ENCODE peak calls at places on chromosome 14, in four cellular contexts. I is heart left ventricle; R is left lung; C is CD8-positive, alpha-beta T cell. H is an unnamed sample. For H3K4me1, the result is how much of the 10 kb centered on the place peaks cover.

GRCh38 chr14:20956376-20956976 is 1.2 kb downstream of the RNASE2 start:
- DNase-seq in R (no peak), I (no peak), C (no peak), H (no peak)

GRCh38 chr14:26128931-26129674 is 468.7 kb downstream of the NOVA1 start:
- DNase-seq in R (no peak), C (no peak), I (no peak), H (no peak)

GRCh38 chr14:37874429-37875109 is 279.1 kb downstream of the TTC6 start:
- DNase-seq in C (peak), I (peak), R (peak), H (no peak)

GRCh38 chr14:34629657-34630529 is at the start of gene SNX6:
- DNase-seq in C (peak), R (peak), I (peak), H (peak)

GRCh38 chr14:106277503-106277902 is 751.1 kb downstream of the TMEM121 start:
- DNase-seq in C (no peak), R (no peak), I (no peak), H (no peak)

GRCh38 chr14:35365130-35366047 is 39.2 kb downstream of the NFKBIA start:
- DNase-seq in I (peak), C (no peak), R (peak), H (peak)

GRCh38 chr14:68854421-68854820 is 61.6 kb upstream of the ZFP36L1 start:
- DNase-seq in I (no peak), C (no peak), R (no peak), H (no peak)

GRCh38 chr14:72644038-72644437 is 249.9 kb downstream of the DPF3 start:
- DNase-seq in I (no peak), R (no peak), C (no peak), H (no peak)

GRCh38 chr14:54629183-54629582 is 62.3 kb downstream of the SAMD4A start:
- DNase-seq in C (no peak), R (no peak), I (no peak), H (no peak)

GRCh38 chr14:92387610-92388009 is 64.6 kb downstream of the SLC24A4 start:
- DNase-seq in I (no peak), C (no peak), R (no peak), H (no peak)

GRCh38 chr14:86237733-86238132 is 707.8 kb downstream of the FLRT2 start:
- DNase-seq in C (no peak), I (no peak), R (no peak), H (no peak)

GRCh38 chr14:70666364-70666691 is 24.6 kb downstream of the TTC9 start:
- DNase-seq in R (no peak), C (no peak), I (no peak), H (no peak)

GRCh38 chr14:85909581-85909980 is 379.6 kb downstream of the FLRT2 start:
- DNase-seq in C (no peak), R (no peak), I (no peak), H (no peak)

GRCh38 chr14:33959692-33960151 is 8.8 kb upstream of the EGLN3 start:
- DNase-seq in I (no peak), C (no peak), R (no peak), H (no peak)

GRCh38 chr14:93830753-93831461 is 42.6 kb upstream of the PRIMA1 start:
- DNase-seq in I (no peak), R (no peak), C (no peak), H (no peak)
- H3K4me3 ChIP-seq in I (no peak), R (no peak), C (no peak), H (no peak)

GRCh38 chr14:97010491-97011160 is 213.4 kb downstream of the VRK1 start:
- DNase-seq in I (no peak), C (no peak), R (no peak), H (no peak)
- TF ChIP-seq CTCF in I (no peak), C (no peak), R (no peak), H (no peak)

GRCh38 chr14:101025656-101026055 is 122.1 kb upstream of the RTL1 start:
- DNase-seq in C (no peak), I (peak), R (no peak), H (peak)
- H3K4me1 ChIP-seq in C (under half), I (under half), R (under half), H (under half)

DNA sequence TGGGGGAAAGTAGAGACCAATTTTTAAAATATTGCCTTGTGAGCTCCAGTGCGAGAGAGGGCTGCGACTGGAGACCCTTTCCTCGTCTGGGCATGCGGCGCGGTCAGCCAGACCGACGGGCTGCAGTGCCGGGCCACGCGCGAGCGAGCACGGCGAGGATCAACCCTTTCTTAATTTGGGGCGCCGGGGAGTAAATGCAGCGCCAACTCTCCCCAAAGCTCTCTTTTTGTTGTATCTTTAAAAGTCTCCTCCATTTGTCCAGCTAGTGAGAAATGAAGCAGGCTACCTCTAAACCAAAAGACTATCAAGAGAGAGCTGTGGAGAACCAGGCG is 1.5 kb downstream of the SIX1 start:
- DNase-seq in R (peak), I (no peak), C (no peak), H (no peak)
- H3K4me3 ChIP-seq in R (no peak), I (no peak), C (peak), H (peak)

GRCh38 chr14:51653096-51653814 is 1.5 kb downstream of the FRMD6 start:
- DNase-seq in R (no peak), I (no peak), C (no peak), H (no peak)
- TF ChIP-seq CTCF in R (no peak), I (peak), C (peak), H (peak)

DNA sequence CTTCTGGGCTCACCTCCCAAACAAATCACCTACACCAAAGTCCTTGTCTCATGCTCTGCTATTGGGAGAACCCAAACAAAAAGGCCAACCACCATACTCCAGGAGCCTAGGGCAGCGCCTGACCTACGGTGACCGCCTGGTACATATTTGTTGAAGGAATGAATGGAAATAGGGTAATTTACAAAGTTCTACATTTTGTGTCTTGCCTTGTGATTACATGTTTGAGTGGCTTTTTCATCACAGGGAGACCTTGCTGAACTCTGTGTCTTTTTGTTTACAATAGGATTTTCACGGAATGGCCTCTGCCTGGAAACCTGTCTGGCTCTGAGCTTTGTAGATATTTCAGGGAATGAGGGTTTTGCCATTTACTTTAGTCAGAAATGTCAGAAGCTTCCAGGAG is 11.3 kb upstream of the PRIMA1 start:
- DNase-seq in I (no peak), C (no peak), R (no peak), H (no peak)
- H3K4me1 ChIP-seq in I (under half), C (under half), R (under half), H (under half)

GRCh38 chr14:102929349-102930137 is 7.1 kb downstream of the AMN start:
- DNase-seq in I (no peak), C (no peak), R (peak), H (no peak)

GRCh38 chr14:102930138-102930752 is 7.8 kb downstream of the AMN start:
- DNase-seq in R (peak), C (no peak), I (no peak), H (no peak)

GRCh38 chr14:102932484-102933248 is 10.2 kb downstream of the AMN start:
- DNase-seq in C (no peak), R (peak), I (no peak), H (no peak)

GRCh38 chr14:102931580-102932285 is 9.3 kb downstream of the AMN start:
- DNase-seq in I (no peak), C (no peak), R (peak), H (no peak)

GRCh38 chr14:102930753-102931579 is 8.5 kb downstream of the AMN start:
- DNase-seq in I (no peak), C (no peak), R (peak), H (no peak)
- H3K4me3 ChIP-seq in I (no peak), C (no peak), R (no peak), H (peak)

DNA sequence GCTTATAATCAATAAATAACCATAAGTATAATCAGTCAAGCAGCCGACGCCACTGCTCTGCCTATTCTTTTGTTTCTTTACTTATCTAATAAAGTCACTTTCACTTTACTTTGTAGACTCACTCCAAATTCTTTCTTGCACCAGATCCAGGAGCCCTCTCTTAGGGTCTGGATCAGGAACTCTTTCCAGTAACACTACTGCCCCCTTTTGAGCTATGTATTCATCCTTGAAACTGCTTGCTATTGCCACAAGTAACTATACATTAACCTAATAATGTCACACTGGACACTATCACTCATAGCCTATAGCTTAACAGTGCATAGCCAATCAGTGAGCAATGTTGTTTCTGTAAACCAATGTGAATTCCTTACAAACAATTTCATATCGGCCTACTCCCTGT is 2.8 kb upstream of the NID2 start:
- DNase-seq in R (no peak), C (no peak), I (no peak), H (no peak)
- TF ChIP-seq CTCF in R (no peak), C (no peak), I (peak), H (peak)

GRCh38 chr14:22561366-22561660 is 27.7 kb downstream of the DAD1 start:
- DNase-seq in R (no peak), I (no peak), C (no peak), H (peak)
- H3K4me1 ChIP-seq in R (under half), I (under half), C (half or more), H (under half)